ENCODE peak calls at places on chromosomes 11 and 22, in nine cellular contexts. K is skeletal muscle cell; O is pancreas; S is SK-MEL-5; T is stimulated activated CD8-positive, alpha-beta memory T cell treated with anti-CD3 and anti-CD28 coated beads, Interleukin-15, amount 100 ng/mL, for 1 hour; U is HEK293T; F is fibroblast of mammary gland; E is NCI-H1105; G is NCI-H1436 treated with DMSO at 0.1 percent for 48 hours. N is an unnamed sample.

GRCh38 chr22:29840498-29840897 is 2.4 kb upstream of the ASCC2 start:
- DNase-seq in F (no peak), K (no peak), O (no peak), T (no peak), U (no peak), S (peak), E (no peak), G (no peak), N (no peak)

GRCh38 chr11:26599421-26599820 is 27.4 kb upstream of the MUC15 start:
- DNase-seq in E (peak), K (peak), U (no peak), F (peak), O (no peak), T (no peak), G (no peak), S (peak), N (peak)

GRCh38 chr11:65558002-65558784 is at the start of gene LTBP3:
- DNase-seq in K (no peak), G (no peak), F (peak), T (no peak), E (peak), S (no peak), U (peak), O (peak), N (peak)

GRCh38 chr11:71251761-71252433 is 480 bp downstream of the SHANK2 start:
- DNase-seq in K (no peak), E (peak), U (peak), O (peak), T (no peak), G (no peak), F (no peak), S (peak), N (peak)

GRCh38 chr11:119530503-119530902 is 107.5 kb upstream of the THY1 start:
- DNase-seq in T (no peak), S (no peak), E (no peak), F (no peak), U (no peak), G (no peak), O (no peak), K (no peak), N (no peak)

GRCh38 chr11:113806403-113806802 is 26.8 kb downstream of the CLDN25 start:
- DNase-seq in T (no peak), F (peak), U (peak), K (no peak), E (no peak), G (no peak), O (no peak), S (peak), N (peak)

GRCh38 chr11:107689317-107690202 is 22.3 kb downstream of the SLN start:
- DNase-seq in U (peak), F (peak), G (no peak), E (peak), K (no peak), T (peak), O (peak), S (peak), N (peak)

GRCh38 chr11:128708660-128709059 is 14.8 kb downstream of the FLI1 start:
- DNase-seq in S (no peak), K (no peak), O (no peak), F (no peak), T (no peak), G (no peak), U (no peak), E (no peak), N (no peak)

GRCh38 chr22:26783886-26784285 is 126.5 kb downstream of the MIAT start:
- DNase-seq in G (no peak), O (no peak), F (no peak), U (no peak), K (peak), E (no peak), S (no peak), T (no peak), N (no peak)

GRCh38 chr11:134008593-134008992 is 51.8 kb upstream of the IGSF9B start:
- DNase-seq in S (no peak), K (no peak), T (no peak), F (no peak), E (no peak), U (no peak), G (no peak), O (no peak), N (no peak)

GRCh38 chr11:56968524-56968923 is 20.2 kb upstream of the OR5AK2 start:
- DNase-seq in T (no peak), K (no peak), E (no peak), S (no peak), U (no peak), F (no peak), O (no peak), G (no peak), N (no peak)

GRCh38 chr11:3989891-3990290 is 104.7 kb upstream of the RRM1 start:
- DNase-seq in T (no peak), S (no peak), F (no peak), O (no peak), K (no peak), E (no peak), U (no peak), G (no peak), N (no peak)

GRCh38 chr11:112656772-112657428 is 304.3 kb upstream of the NCAM1 start:
- DNase-seq in G (no peak), T (no peak), F (peak), O (no peak), U (no peak), K (peak), E (no peak), S (no peak), N (peak)

GRCh38 chr11:63673579-63673978 is 2.4 kb upstream of the ATL3 start:
- DNase-seq in S (no peak), K (no peak), O (no peak), E (no peak), U (no peak), F (peak), G (no peak), T (no peak), N (no peak)

GRCh38 chr11:8087185-8087584 is 6.2 kb downstream of the TUB start:
- DNase-seq in G (no peak), T (no peak), O (no peak), E (no peak), U (no peak), F (no peak), K (no peak), S (peak), N (no peak)

GRCh38 chr11:61297741-61298140 is 2.6 kb upstream of the VWCE start:
- DNase-seq in E (no peak), F (peak), U (no peak), S (peak), O (no peak), T (no peak), G (no peak), K (peak), N (no peak)

GRCh38 chr11:78228467-78228866 is 39.7 kb downstream of the USP35 start:
- DNase-seq in O (no peak), S (peak), U (peak), E (peak), K (no peak), T (no peak), F (peak), G (peak), N (peak)

GRCh38 chr11:19163627-19164026 is 38.2 kb downstream of the CSRP3 start:
- DNase-seq in F (no peak), E (no peak), K (no peak), T (no peak), U (no peak), O (no peak), G (no peak), S (peak), N (no peak)

GRCh38 chr22:48943567-48944432 is 883.9 kb downstream of the BRD1 start:
- DNase-seq in F (no peak), K (no peak), U (peak), E (no peak), G (no peak), S (peak), T (no peak), O (no peak), N (peak)

GRCh38 chr11:134433251-134433650 is 21.2 kb upstream of the B3GAT1 start:
- DNase-seq in G (no peak), O (no peak), T (no peak), S (no peak), U (no peak), K (no peak), F (no peak), E (no peak), N (no peak)